ENCODE peak calls at places on chromosomes 16 and 17, in seven cellular contexts. S is colonic mucosa; K is activated CD4-positive, CD25-positive, alpha-beta regulatory T cell; N is NCI-H1417; G is Caco-2; A is stimulated activated CD8-positive, alpha-beta memory T cell treated with anti-CD3 and anti-CD28 coated beads, Interleukin-15, amount 100 ng/mL, for 24 hours; C is A549. U is an unnamed sample.

GRCh38 chr16:19008770-19009169 is 25.0 kb downstream of the TMC7 start:
- DNase-seq in K (no peak), A (no peak), C (no peak), S (no peak), N (no peak), G (no peak), U (no peak)

GRCh38 chr16:30348113-30348512 is 7.0 kb downstream of the CD2BP2 start:
- DNase-seq in G (no peak), C (no peak), A (no peak), S (no peak), N (no peak), K (no peak), U (no peak)

GRCh38 chr17:36019423-36019822 is 1.7 kb upstream of the CCL23 start:
- DNase-seq in S (no peak), G (no peak), C (no peak), A (no peak), N (no peak), K (no peak), U (no peak)

GRCh38 chr16:10558746-10559641 is 21.4 kb downstream of the EMP2 start:
- DNase-seq in C (no peak), N (no peak), G (no peak), K (no peak), A (no peak), S (peak), U (peak)

GRCh38 chr16:10878644-10879498 is 1.9 kb downstream of the CIITA start:
- DNase-seq in K (no peak), A (no peak), C (no peak), G (no peak), S (peak), N (peak), U (peak)

GRCh38 chr17:75625813-75626486 is 7.3 kb upstream of the SMIM5 start:
- DNase-seq in C (peak), N (peak), K (no peak), A (no peak), G (no peak), S (no peak), U (no peak)

GRCh38 chr16:30901201-30902069 is 5.0 kb downstream of the CTF1 start:
- DNase-seq in S (no peak), N (no peak), C (no peak), G (no peak), A (no peak), K (no peak), U (no peak)

GRCh38 chr16:14248791-14249190 is 177.7 kb downstream of the MRTFB start:
- DNase-seq in A (no peak), N (no peak), S (no peak), G (no peak), C (no peak), K (no peak), U (no peak)

GRCh38 chr16:847681-848445 is 47.3 kb upstream of the GNG13 start:
- DNase-seq in C (no peak), K (no peak), A (no peak), N (no peak), G (no peak), S (no peak), U (no peak)

GRCh38 chr17:19470529-19471261 is 59.7 kb downstream of the RNF112 start:
- DNase-seq in K (no peak), C (no peak), N (no peak), A (no peak), G (no peak), S (peak), U (peak)

GRCh38 chr16:10929853-10930754 is 12.2 kb downstream of the DEXI start:
- DNase-seq in S (no peak), N (peak), G (no peak), K (no peak), A (no peak), C (no peak), U (no peak)

GRCh38 chr17:41254861-41255260 is 323 bp upstream of the KRTAP9-9 start:
- DNase-seq in S (no peak), G (no peak), N (no peak), A (no peak), C (no peak), K (no peak), U (no peak)

GRCh38 chr17:6420173-6420641 is 14.7 kb downstream of the AIPL1 start:
- DNase-seq in N (peak), S (no peak), G (no peak), A (no peak), K (peak), C (peak), U (no peak)

GRCh38 chr16:8346291-8346690 is 244.0 kb downstream of the TMEM114 start:
- DNase-seq in G (no peak), A (no peak), S (no peak), N (no peak), C (no peak), K (no peak), U (no peak)

GRCh38 chr16:1426734-1427451 is 4.0 kb upstream of the PERCC1 start:
- DNase-seq in A (no peak), N (peak), K (no peak), G (no peak), S (no peak), C (no peak), U (no peak)

GRCh38 chr17:9766970-9767369 is 24.4 kb downstream of the DHRS7C start:
- DNase-seq in K (no peak), N (no peak), A (no peak), S (no peak), C (no peak), G (no peak), U (no peak)

GRCh38 chr17:40499551-40500189 is 1.8 kb downstream of the TNS4 start:
- DNase-seq in C (peak), G (peak), N (peak), A (no peak), S (peak), K (no peak), U (peak)

GRCh38 chr16:81401035-81401950 is 43.3 kb upstream of the CMIP start:
- DNase-seq in K (no peak), N (peak), S (no peak), C (peak), A (no peak), G (no peak), U (no peak)

GRCh38 chr17:38602862-38603785 is 2.6 kb downstream of the SRCIN1 start:
- DNase-seq in C (no peak), S (no peak), G (no peak), A (no peak), K (no peak), N (peak), U (no peak)

GRCh38 chr17:33981713-33982601 is 273.1 kb upstream of the CCL2 start:
- DNase-seq in C (no peak), N (peak), G (no peak), K (no peak), A (no peak), S (peak), U (no peak)

GRCh38 chr17:78306913-78307312 is 53.0 kb downstream of the SOCS3 start:
- DNase-seq in G (no peak), N (no peak), K (no peak), A (no peak), C (no peak), S (no peak), U (no peak)

GRCh38 chr17:49387374-49388289 is 25.6 kb upstream of the ZNF652 start:
- DNase-seq in A (no peak), G (no peak), K (no peak), S (no peak), C (no peak), N (no peak), U (no peak)

GRCh38 chr16:9567674-9568073 is 476.2 kb downstream of the HAPSTR1 start:
- DNase-seq in N (no peak), A (no peak), K (no peak), S (no peak), G (no peak), C (no peak), U (no peak)

GRCh38 chr16:67783353-67783725 is 23.0 kb downstream of the RANBP10 start:
- DNase-seq in N (peak), S (no peak), G (no peak), K (no peak), C (no peak), A (no peak), U (no peak)

GRCh38 chr17:6492892-6493674 is 48.8 kb downstream of the PIMREG start:
- DNase-seq in A (no peak), G (no peak), K (no peak), C (no peak), S (no peak), N (no peak), U (no peak)

GRCh38 chr17:44916781-44917241 is 1.5 kb upstream of the GFAP start:
- DNase-seq in G (no peak), A (no peak), N (no peak), S (no peak), K (no peak), C (no peak), U (no peak)

GRCh38 chr17:32720671-32721070 is 156.3 kb downstream of the MYO1D start:
- DNase-seq in G (no peak), S (no peak), A (no peak), C (no peak), N (no peak), K (no peak), U (no peak)

GRCh38 chr17:65509032-65509431 is 52.4 kb downstream of the AXIN2 start:
- DNase-seq in A (no peak), S (no peak), C (no peak), G (no peak), N (no peak), K (no peak), U (no peak)

GRCh38 chr16:9647981-9648701 is 534.1 kb downstream of the GRIN2A start:
- DNase-seq in N (peak), C (peak), A (no peak), G (no peak), K (no peak), S (peak), U (no peak)

GRCh38 chr16:30567160-30567990 is 4.1 kb downstream of the ZNF688 start:
- DNase-seq in N (no peak), G (no peak), S (no peak), A (no peak), C (no peak), K (peak), U (no peak)

GRCh38 chr16:15041260-15042011 is 14.4 kb downstream of the NTAN1 start:
- DNase-seq in G (no peak), S (peak), K (no peak), A (no peak), C (no peak), N (no peak), U (peak)

GRCh38 chr17:57114085-57114673 is 29.1 kb downstream of the AKAP1 start:
- DNase-seq in N (peak), S (peak), G (peak), C (peak), K (peak), A (peak), U (peak)

U was measured in stomach.